ENCODE peak calls at places on chromosomes 1 and 21, in seven cellular contexts. H is left ventricle myocardium inferior, F is GM23338, A is neural progenitor cell, V is cardiac fibroblast, U is fibroblast of mammary gland, J is Peyer's patch. O is an unnamed sample.

GRCh38 chr1:62057631-62058290 is 136.9 kb upstream of the L1TD1 start:
- DNase-seq in H (no peak), F (no peak), A (no peak), V (no peak), U (no peak), J (no peak), O (no peak)

GRCh38 chr1:223531742-223532341 is 133.7 kb downstream of the CAPN8 start:
- DNase-seq in H (peak), F (peak), A (peak), V (peak), U (peak), J (peak), O (peak)

GRCh38 chr21:32733356-32733755 is 5.5 kb upstream of the SYNJ1 start:
- DNase-seq in H (no peak), F (no peak), A (no peak), V (no peak), U (no peak), J (no peak), O (no peak)

GRCh38 chr1:3636531-3636930 is 11.7 kb downstream of the TPRG1L start:
- DNase-seq in H (no peak), F (no peak), A (no peak), V (no peak), U (no peak), J (no peak), O (no peak)

GRCh38 chr21:33386222-33386784 is 16.9 kb upstream of the IFNGR2 start:
- DNase-seq in H (no peak), F (peak), A (peak), V (no peak), U (no peak), J (no peak), O (no peak)

GRCh38 chr1:63917571-63918394 is 144.0 kb downstream of the ROR1 start:
- DNase-seq in H (no peak), F (peak), A (peak), V (peak), U (peak), J (no peak), O (no peak)

GRCh38 chr1:90135306-90135705 is 140.4 kb downstream of the ZNF326 start:
- DNase-seq in H (no peak), F (no peak), A (no peak), V (no peak), U (peak), J (no peak), O (no peak)

GRCh38 chr1:231883382-231883781 is 256.8 kb downstream of the DISC1 start:
- DNase-seq in H (no peak), F (peak), A (peak), V (no peak), U (no peak), J (no peak), O (no peak)

GRCh38 chr1:84300501-84300900 is 1.0 kb upstream of the SAMD13 start:
- DNase-seq in H (no peak), F (no peak), A (no peak), V (no peak), U (no peak), J (no peak), O (no peak)

GRCh38 chr1:52574594-52574993 is 21.7 kb upstream of the TUT4 start:
- DNase-seq in H (no peak), F (no peak), A (no peak), V (peak), U (peak), J (no peak), O (peak)

GRCh38 chr1:38403667-38404066 is 357.1 kb upstream of the POU3F1 start:
- DNase-seq in H (no peak), F (peak), A (no peak), V (no peak), U (no peak), J (no peak), O (no peak)

GRCh38 chr1:111604931-111605330 is 14.7 kb upstream of the RAP1A start:
- DNase-seq in H (no peak), F (no peak), A (no peak), V (peak), U (peak), J (no peak), O (peak)

GRCh38 chr1:206742702-206743383 is 27.7 kb upstream of the IL19 start:
- DNase-seq in H (no peak), F (no peak), A (no peak), V (no peak), U (no peak), J (no peak), O (no peak)

GRCh38 chr1:153532769-153533599 is 2.8 kb downstream of the S100A6 start:
- DNase-seq in H (peak), F (peak), A (peak), V (peak), U (peak), J (peak), O (peak)
- H3K4me3 ChIP-seq in H (peak), F (peak), A (peak), V (peak), U (peak), J (peak), O (peak)

GRCh38 chr1:247146671-247147070 is 25.1 kb downstream of the ZNF124 start:
- DNase-seq in H (no peak), F (peak), A (peak), V (no peak), U (no peak), J (no peak), O (no peak)
- TF ChIP-seq CTCF in H (no peak), F (peak), A (peak), V (no peak), U (peak), J (no peak), O (no peak)

GRCh38 chr1:20478072-20478660 is 7.8 kb downstream of the CAMK2N1 start:
- DNase-seq in H (no peak), F (no peak), A (no peak), V (no peak), U (no peak), J (no peak), O (no peak)

GRCh38 chr1:20474333-20474975 is 11.6 kb downstream of the CAMK2N1 start:
- DNase-seq in H (no peak), F (no peak), A (no peak), V (no peak), U (peak), J (no peak), O (no peak)

GRCh38 chr1:20475002-20475401 is 11.0 kb downstream of the CAMK2N1 start:
- DNase-seq in H (no peak), F (no peak), A (no peak), V (no peak), U (no peak), J (peak), O (no peak)

GRCh38 chr1:20477355-20478071 is 8.5 kb downstream of the CAMK2N1 start:
- DNase-seq in H (no peak), F (no peak), A (no peak), V (no peak), U (peak), J (no peak), O (peak)

GRCh38 chr1:20476260-20477038 is 9.6 kb downstream of the CAMK2N1 start:
- DNase-seq in H (peak), F (peak), A (peak), V (peak), U (no peak), J (peak), O (no peak)
- H3K4me3 ChIP-seq in H (peak), F (peak), A (no peak), V (no peak), U (no peak), J (no peak), O (no peak)

GRCh38 chr1:57232500-57232899 is 191.4 kb downstream of the DAB1 start:
- DNase-seq in H (no peak), F (peak), A (peak), V (no peak), U (peak), J (no peak), O (no peak)
- TF ChIP-seq CTCF in H (peak), F (peak), A (peak), V (no peak), U (no peak), J (no peak), O (peak)

GRCh38 chr21:46285761-46286667 is at the start of gene YBEY:
- DNase-seq in H (peak), F (peak), A (peak), V (peak), U (peak), J (peak), O (peak)

GRCh38 chr21:46286668-46286982 is 483 bp downstream of the YBEY start:
- DNase-seq in H (no peak), F (no peak), A (peak), V (no peak), U (peak), J (no peak), O (no peak)

GRCh38 chr21:46285206-46285661 is at the start of gene MCM3AP:
- DNase-seq in H (no peak), F (no peak), A (no peak), V (no peak), U (no peak), J (no peak), O (no peak)

GRCh38 chr21:46284722-46285121 is 689 bp downstream of the MCM3AP start:
- DNase-seq in H (no peak), F (no peak), A (no peak), V (no peak), U (no peak), J (no peak), O (no peak)

GRCh38 chr21:46284077-46284644 is 1.2 kb downstream of the MCM3AP start:
- DNase-seq in H (no peak), F (no peak), A (no peak), V (no peak), U (peak), J (no peak), O (no peak)
- H3K4me3 ChIP-seq in H (peak), F (peak), A (peak), V (no peak), U (peak), J (no peak), O (no peak)

GRCh38 chr21:34888569-34889286 is 160.4 kb downstream of the RUNX1 start:
- DNase-seq in H (peak), F (peak), A (peak), V (peak), U (peak), J (peak), O (peak)

GRCh38 chr21:34889287-34889536 is 159.9 kb downstream of the RUNX1 start:
- DNase-seq in H (peak), F (peak), A (no peak), V (peak), U (peak), J (peak), O (peak)

GRCh38 chr21:34890724-34891609 is 158.1 kb downstream of the RUNX1 start:
- DNase-seq in H (peak), F (peak), A (peak), V (peak), U (no peak), J (peak), O (peak)

GRCh38 chr21:34890258-34890723 is 158.8 kb downstream of the RUNX1 start:
- DNase-seq in H (no peak), F (peak), A (no peak), V (no peak), U (no peak), J (no peak), O (no peak)

GRCh38 chr21:34889537-34890257 is 159.4 kb downstream of the RUNX1 start:
- DNase-seq in H (peak), F (peak), A (peak), V (peak), U (peak), J (peak), O (peak)
- TF ChIP-seq CTCF in H (peak), F (peak), A (peak), V (peak), U (no peak), J (peak), O (peak)

DNA sequence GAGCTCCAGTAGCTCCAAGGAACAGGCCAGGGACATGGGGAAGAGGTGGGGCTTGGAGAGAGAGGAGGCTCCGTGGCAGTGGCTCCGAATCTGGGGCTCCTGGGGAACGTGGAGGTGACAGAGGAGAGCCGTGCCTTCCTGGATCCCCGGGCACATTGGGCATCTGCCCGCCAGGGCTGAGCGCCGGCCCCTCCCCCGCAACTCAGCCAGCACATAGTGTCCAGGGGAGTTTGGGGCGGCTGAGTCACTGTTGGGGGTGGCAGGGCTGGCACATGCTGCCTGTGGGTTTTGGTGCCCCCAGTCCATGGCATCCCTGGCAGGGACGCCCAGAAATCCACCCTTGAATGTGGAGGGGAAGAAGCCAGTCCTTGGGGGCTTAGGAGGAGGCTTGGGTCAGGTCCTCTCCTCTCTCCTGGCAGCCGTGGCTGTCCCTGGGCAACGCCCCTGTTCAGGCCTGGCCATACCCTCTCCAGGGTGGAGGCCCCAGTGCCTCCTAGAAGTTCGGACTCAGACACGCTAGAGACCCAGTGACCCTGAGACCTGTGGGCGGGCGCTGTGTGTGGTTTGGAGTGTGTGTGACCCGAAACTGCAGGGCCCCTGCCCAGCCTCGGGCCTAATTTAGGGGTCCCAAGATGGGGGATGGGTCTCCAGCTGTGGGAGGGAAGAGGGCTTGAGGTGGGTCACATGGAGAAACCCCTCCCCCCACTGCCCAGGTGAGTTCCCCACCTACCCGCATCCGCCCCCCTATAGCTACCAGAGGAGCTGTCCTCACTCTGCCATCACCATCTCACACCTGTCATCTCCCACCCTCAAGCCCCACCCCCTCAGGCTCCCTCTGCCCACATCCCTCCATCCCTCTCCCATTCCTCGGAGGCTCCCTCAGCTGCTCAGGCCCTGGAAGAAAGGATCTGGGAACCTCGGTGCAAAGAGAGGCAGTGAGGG is 1.6 kb downstream of the HSPB7 start:
- DNase-seq in H (peak), F (peak), A (no peak), V (no peak), U (no peak), J (no peak), O (no peak)
- H3K4me3 ChIP-seq in H (peak), F (no peak), A (no peak), V (no peak), U (no peak), J (no peak), O (no peak)

DNA sequence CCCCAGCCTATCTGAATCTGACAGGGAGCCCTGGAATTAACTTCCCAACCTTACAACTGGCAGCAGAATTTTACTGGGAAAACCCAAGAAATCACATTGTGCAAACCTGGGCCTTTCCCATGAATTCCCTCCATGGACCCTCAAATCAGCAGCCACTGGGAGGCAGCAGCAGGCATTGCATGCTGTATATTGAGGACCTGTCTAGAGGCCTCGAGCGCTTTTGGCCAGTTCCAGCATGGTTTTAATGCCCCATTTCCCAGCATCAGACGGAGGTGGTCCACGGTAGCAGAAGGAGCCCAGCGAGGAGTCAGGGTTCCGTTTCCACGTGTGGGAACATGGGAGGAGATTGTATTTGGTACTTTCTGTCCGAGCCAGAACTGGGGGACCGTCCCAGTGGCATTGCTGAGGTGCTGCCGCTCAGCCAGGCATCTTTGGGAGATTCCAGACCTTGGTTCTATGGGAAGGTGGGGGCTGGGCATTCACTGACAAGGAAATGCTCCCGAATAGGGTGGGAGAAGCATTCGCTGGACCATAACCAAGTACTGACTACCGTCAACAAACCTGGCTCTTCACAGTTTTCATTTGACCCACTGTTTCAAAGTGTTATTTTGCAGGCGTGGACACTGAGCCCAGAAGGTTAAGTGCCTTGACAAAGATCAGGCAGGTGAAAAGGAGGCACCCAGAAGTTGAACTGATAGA is 15.9 kb downstream of the BMP8A start:
- DNase-seq in H (no peak), F (peak), A (peak), V (peak), U (no peak), J (no peak), O (no peak)
- TF ChIP-seq CTCF in H (no peak), F (peak), A (peak), V (peak), U (peak), J (no peak), O (peak)

O was measured in astrocyte of the spinal cord.